ENCODE peak calls at places on chromosome 17, in ten cellular contexts. One of them, this sample, is unnamed.

GRCh38 chr17:9982159-9982558 is 77.1 kb upstream of the RCVRN start:
- DNase-seq in NCI-H1930: no peak
- DNase-seq in HCT116: peak; percentile 27
- DNase-seq in NCI-H82: peak; percentile 42
- DNase-seq in GM12892: no peak
- DNase-seq in AG04450: no peak
- DNase-seq in GM23248: no peak
- DNase-seq in stimulated activated CD4-positive, alpha-beta T cell treated with anti-CD3 and anti-CD28 coated beads, Interleukin-4, amount 100 ng/mL, for 4 hours: no peak
- DNase-seq in T-helper 17 cell: no peak
- DNase-seq in EL: no peak
- DNase-seq in this sample: no peak

GRCh38 chr17:38687291-38687690 is 12.5 kb upstream of the EPOP start:
- DNase-seq in AG04450: no peak
- DNase-seq in GM12892: no peak
- DNase-seq in NCI-H1930: no peak
- DNase-seq in HCT116: no peak
- DNase-seq in GM23248: peak; percentile 87
- DNase-seq in EL: peak; percentile 64
- DNase-seq in NCI-H82: no peak
- DNase-seq in stimulated activated CD4-positive, alpha-beta T cell treated with anti-CD3 and anti-CD28 coated beads, Interleukin-4, amount 100 ng/mL, for 4 hours: no peak
- DNase-seq in T-helper 17 cell: no peak
- DNase-seq in this sample: no peak

GRCh38 chr17:72614871-72615626 is 477.4 kb downstream of the SLC39A11 start:
- DNase-seq in EL: peak; percentile 8
- DNase-seq in GM12892: no peak
- DNase-seq in NCI-H1930: no peak
- DNase-seq in T-helper 17 cell: no peak
- DNase-seq in stimulated activated CD4-positive, alpha-beta T cell treated with anti-CD3 and anti-CD28 coated beads, Interleukin-4, amount 100 ng/mL, for 4 hours: no peak
- DNase-seq in NCI-H82: no peak
- DNase-seq in GM23248: no peak
- DNase-seq in HCT116: peak; percentile 81
- DNase-seq in AG04450: no peak
- DNase-seq in this sample: no peak

GRCh38 chr17:61805399-61805798 is 57.9 kb downstream of the BRIP1 start:
- DNase-seq in HCT116: peak; percentile 13
- DNase-seq in EL: peak; percentile 85
- DNase-seq in T-helper 17 cell: no peak
- DNase-seq in GM23248: peak; percentile 87
- DNase-seq in NCI-H82: no peak
- DNase-seq in NCI-H1930: no peak
- DNase-seq in GM12892: no peak
- DNase-seq in AG04450: peak; percentile 13
- DNase-seq in stimulated activated CD4-positive, alpha-beta T cell treated with anti-CD3 and anti-CD28 coated beads, Interleukin-4, amount 100 ng/mL, for 4 hours: no peak
- DNase-seq in this sample: no peak

GRCh38 chr17:50263293-50264262 is 10.7 kb upstream of the TMEM92 start:
- DNase-seq in NCI-H82: no peak
- DNase-seq in AG04450: no peak
- DNase-seq in HCT116: no peak
- DNase-seq in stimulated activated CD4-positive, alpha-beta T cell treated with anti-CD3 and anti-CD28 coated beads, Interleukin-4, amount 100 ng/mL, for 4 hours: no peak
- DNase-seq in EL: no peak
- DNase-seq in GM12892: peak; percentile 11
- DNase-seq in GM23248: no peak
- DNase-seq in NCI-H1930: no peak
- DNase-seq in T-helper 17 cell: no peak
- DNase-seq in this sample: no peak

GRCh38 chr17:75227729-75228128 is 22.2 kb downstream of the NUP85 start:
- DNase-seq in NCI-H1930: no peak
- DNase-seq in HCT116: no peak
- DNase-seq in GM23248: no peak
- DNase-seq in T-helper 17 cell: no peak
- DNase-seq in GM12892: no peak
- DNase-seq in EL: no peak
- DNase-seq in stimulated activated CD4-positive, alpha-beta T cell treated with anti-CD3 and anti-CD28 coated beads, Interleukin-4, amount 100 ng/mL, for 4 hours: no peak
- DNase-seq in AG04450: no peak
- DNase-seq in NCI-H82: no peak
- DNase-seq in this sample: no peak

GRCh38 chr17:46866325-46866724 is 14.9 kb downstream of the WNT9B start:
- DNase-seq in T-helper 17 cell: no peak
- DNase-seq in GM23248: no peak
- DNase-seq in stimulated activated CD4-positive, alpha-beta T cell treated with anti-CD3 and anti-CD28 coated beads, Interleukin-4, amount 100 ng/mL, for 4 hours: no peak
- DNase-seq in NCI-H82: no peak
- DNase-seq in AG04450: no peak
- DNase-seq in NCI-H1930: no peak
- DNase-seq in GM12892: no peak
- DNase-seq in EL: no peak
- DNase-seq in HCT116: no peak
- DNase-seq in this sample: no peak

GRCh38 chr17:31835984-31836383 is 23.1 kb downstream of the COPRS start:
- DNase-seq in EL: peak; percentile 33
- DNase-seq in stimulated activated CD4-positive, alpha-beta T cell treated with anti-CD3 and anti-CD28 coated beads, Interleukin-4, amount 100 ng/mL, for 4 hours: no peak
- DNase-seq in AG04450: no peak
- DNase-seq in HCT116: no peak
- DNase-seq in NCI-H82: no peak
- DNase-seq in GM12892: no peak
- DNase-seq in T-helper 17 cell: no peak
- DNase-seq in NCI-H1930: no peak
- DNase-seq in GM23248: no peak
- DNase-seq in this sample: no peak

GRCh38 chr17:42889809-42890208 is 10.8 kb upstream of the G6PC1 start:
- DNase-seq in stimulated activated CD4-positive, alpha-beta T cell treated with anti-CD3 and anti-CD28 coated beads, Interleukin-4, amount 100 ng/mL, for 4 hours: no peak
- DNase-seq in NCI-H1930: no peak
- DNase-seq in NCI-H82: no peak
- DNase-seq in EL: no peak
- DNase-seq in AG04450: no peak
- DNase-seq in T-helper 17 cell: no peak
- DNase-seq in GM12892: no peak
- DNase-seq in HCT116: no peak
- DNase-seq in GM23248: no peak
- DNase-seq in this sample: no peak